ENCODE peak calls at places on chromosomes 6 and 20, in seven cellular contexts. X, M, A, V, U, N and K are unnamed samples.
A peak's percentile ranks its signal among the peaks of the same experiment; 100 is the strongest.

GRCh38 chr20:24785141-24785924 is 163.7 kb upstream of the CST7 start:
- DNase-seq in V (peak; percentile 10), M (no peak), A (peak; percentile 22), N (peak; percentile 50), U (no peak), X (no peak), K (peak; percentile 48)

GRCh38 chr20:43914286-43914685 is 366 bp upstream of the TOX2 start:
- DNase-seq in A (no peak), U (no peak), M (no peak), X (no peak), V (no peak), N (peak; percentile 36), K (no peak)

GRCh38 chr6:149456311-149457021 is 28.3 kb downstream of the ZC3H12D start:
- DNase-seq in N (no peak), U (no peak), M (no peak), X (no peak), V (no peak), A (no peak), K (no peak)

GRCh38 chr6:24933868-24934401 is 1.8 kb downstream of the RIPOR2 start:
- DNase-seq in X (no peak), U (no peak), N (no peak), M (no peak), A (peak; percentile 21), V (no peak), K (no peak)

GRCh38 chr20:62210496-62210855 is 9.6 kb downstream of the HRH3 start:
- DNase-seq in U (no peak), X (no peak), N (no peak), V (peak; percentile 66), M (no peak), A (no peak), K (no peak)

GRCh38 chr6:106300944-106301343 is 24.6 kb downstream of the ATG5 start:
- DNase-seq in X (no peak), V (no peak), U (no peak), M (no peak), N (no peak), A (peak; percentile 68), K (no peak)

GRCh38 chr6:124441430-124441829 is 520.8 kb upstream of the RNF217 start:
- DNase-seq in X (no peak), M (no peak), N (no peak), A (no peak), V (peak; percentile 18), U (no peak), K (no peak)

GRCh38 chr6:35903679-35904078 is 17.2 kb downstream of the SRPK1 start:
- DNase-seq in V (no peak), M (no peak), U (no peak), X (no peak), A (no peak), N (no peak), K (no peak)

GRCh38 chr6:149082320-149082719 is 235.2 kb upstream of the TAB2 start:
- DNase-seq in U (no peak), X (peak; percentile 74), N (peak; percentile 65), A (peak; percentile 86), M (peak; percentile 75), V (peak; percentile 22), K (peak; percentile 19)

GRCh38 chr6:105874835-105875626 is 211.1 kb upstream of the PRDM1 start:
- DNase-seq in V (no peak), M (no peak), N (no peak), U (no peak), A (no peak), X (no peak), K (no peak)

GRCh38 chr6:152130441-152130840 is 323.0 kb downstream of the ESR1 start:
- DNase-seq in M (no peak), N (no peak), V (no peak), U (no peak), A (no peak), X (no peak), K (no peak)

GRCh38 chr20:45359406-45360148 is 3.4 kb upstream of the SYS1 start:
- DNase-seq in V (no peak), U (no peak), N (peak; percentile 61), A (peak; percentile 85), M (no peak), X (no peak), K (peak; percentile 54)

GRCh38 chr6:31580807-31581437 is 1.3 kb downstream of the LTB start:
- DNase-seq in U (peak; percentile 85), X (peak; percentile 92), V (peak; percentile 61), N (peak; percentile 80), A (peak; percentile 82), M (peak; percentile 86), K (no peak)

GRCh38 chr20:57707849-57708693 is 1.7 kb downstream of the PMEPA1 start:
- DNase-seq in N (no peak), V (no peak), X (no peak), U (peak; percentile 50), A (no peak), M (no peak), K (no peak)

GRCh38 chr6:132962936-132963579 is 148.7 kb downstream of the RPS12 start:
- DNase-seq in X (peak; percentile 60), N (peak; percentile 65), M (peak; percentile 23), V (peak; percentile 47), A (peak; percentile 68), U (peak; percentile 20), K (peak; percentile 5)

GRCh38 chr6:20182926-20183521 is 29.2 kb downstream of the MBOAT1 start:
- DNase-seq in N (peak; percentile 89), V (peak; percentile 74), U (peak; percentile 47), X (peak; percentile 63), A (no peak), M (no peak), K (peak; percentile 5)

GRCh38 chr6:54899986-54900385 is 53.4 kb downstream of the FAM83B start:
- DNase-seq in A (no peak), U (no peak), M (no peak), X (no peak), V (no peak), N (no peak), K (no peak)

GRCh38 chr6:1063671-1064355 is 248.1 kb upstream of the FOXQ1 start:
- DNase-seq in X (no peak), A (no peak), N (no peak), V (no peak), U (no peak), M (no peak), K (no peak)

GRCh38 chr6:153043719-153044118 is 41.2 kb upstream of the MTRF1L start:
- DNase-seq in V (peak; percentile 93), U (no peak), A (no peak), N (no peak), X (no peak), M (no peak), K (no peak)

GRCh38 chr20:21280496-21281016 is 22.6 kb upstream of the XRN2 start:
- DNase-seq in N (no peak), M (no peak), V (no peak), U (no peak), X (no peak), A (no peak), K (no peak)

GRCh38 chr20:10521068-10521834 is 86.1 kb downstream of the SLX4IP start:
- DNase-seq in N (no peak), A (peak; percentile 79), X (no peak), V (peak; percentile 54), M (no peak), U (no peak), K (no peak)

GRCh38 chr6:108492131-108492766 is 68.5 kb upstream of the FOXO3 start:
- DNase-seq in A (peak; percentile 76), X (no peak), V (peak; percentile 4), U (peak; percentile 25), N (peak; percentile 1), M (no peak), K (no peak)

GRCh38 chr6:49546371-49546770 is 4.1 kb upstream of the C6orf141 start:
- DNase-seq in M (no peak), A (no peak), N (no peak), V (no peak), X (no peak), U (no peak), K (no peak)

GRCh38 chr20:41150664-41151063 is 13.3 kb downstream of the PLCG1 start:
- DNase-seq in U (no peak), M (no peak), X (no peak), N (no peak), V (no peak), A (no peak), K (no peak)

GRCh38 chr6:163392533-163392932 is 22.0 kb upstream of the QKI start:
- DNase-seq in A (peak; percentile 69), N (peak; percentile 51), V (no peak), M (no peak), X (no peak), U (no peak), K (peak; percentile 91)

GRCh38 chr6:80523531-80523970 is 417.1 kb downstream of the BCKDHB start:
- DNase-seq in M (no peak), V (peak; percentile 97), X (no peak), U (no peak), N (no peak), A (peak; percentile 57), K (no peak)

GRCh38 chr6:4017847-4018193 is 61.1 kb downstream of the FAM217A start:
- DNase-seq in N (no peak), X (no peak), M (no peak), A (peak; percentile 51), U (no peak), V (peak; percentile 8), K (no peak)

GRCh38 chr20:54909702-54910101 is 434.3 kb downstream of the DOK5 start:
- DNase-seq in X (no peak), A (no peak), M (no peak), N (no peak), U (no peak), V (no peak), K (no peak)

GRCh38 chr6:130376921-130377320 is 11.1 kb downstream of the TMEM200A start:
- DNase-seq in U (no peak), N (no peak), M (no peak), A (peak; percentile 12), V (no peak), X (no peak), K (no peak)

GRCh38 chr20:22827916-22828315 is 207.2 kb upstream of the SSTR4 start:
- DNase-seq in X (no peak), M (no peak), A (no peak), N (no peak), U (no peak), V (no peak), K (peak; percentile 85)

GRCh38 chr6:127790571-127790970 is 110.3 kb downstream of the THEMIS start:
- DNase-seq in X (no peak), A (no peak), M (no peak), N (no peak), U (no peak), V (no peak), K (no peak)

GRCh38 chr6:88870728-88871330 is 92.6 kb downstream of the RNGTT start:
- DNase-seq in M (no peak), X (no peak), V (peak; percentile 42), A (peak; percentile 82), N (peak; percentile 12), U (peak; percentile 6), K (no peak)

GRCh38 chr20:48523191-48523757 is 304.5 kb downstream of the PREX1 start:
- DNase-seq in N (peak; percentile 53), M (no peak), V (no peak), X (no peak), U (peak; percentile 84), A (peak; percentile 86), K (no peak)

GRCh38 chr6:63881791-63882190 is 246.2 kb downstream of the PHF3 start:
- DNase-seq in X (no peak), N (no peak), U (no peak), V (no peak), M (no peak), A (no peak), K (no peak)

GRCh38 chr6:43760799-43761168 is 9.2 kb upstream of the VEGFA start:
- DNase-seq in X (peak; percentile 10), N (no peak), V (no peak), A (no peak), M (no peak), U (no peak), K (no peak)